ENCODE peak calls at places on chromosomes 5 and 9, in four cellular contexts. One of them, this sample, is unnamed.

GRCh38 chr5:958701-959571 is 49.7 kb upstream of the NKD2 start:
- DNase-seq in neuronal stem cell: no peak
- DNase-seq in IMR-90: peak; percentile 54
- DNase-seq in H1: no peak
- DNase-seq in this sample: no peak

GRCh38 chr5:88861213-88861612 is 21.8 kb downstream of the MEF2C start:
- DNase-seq in H1: no peak
- DNase-seq in neuronal stem cell: no peak
- DNase-seq in IMR-90: no peak
- DNase-seq in this sample: no peak

GRCh38 chr5:54902817-54903473 is 82.4 kb downstream of the ESM1 start:
- DNase-seq in neuronal stem cell: no peak
- DNase-seq in H1: no peak
- DNase-seq in IMR-90: peak; percentile 41
- DNase-seq in this sample: no peak

GRCh38 chr5:9851458-9851857 is 221.3 kb upstream of the TAS2R1 start:
- DNase-seq in neuronal stem cell: no peak
- DNase-seq in IMR-90: peak; percentile 96
- DNase-seq in H1: no peak
- DNase-seq in this sample: no peak

GRCh38 chr9:77953590-77953989 is 78.0 kb downstream of the GNAQ start:
- DNase-seq in neuronal stem cell: no peak
- DNase-seq in IMR-90: no peak
- DNase-seq in H1: no peak
- DNase-seq in this sample: no peak

GRCh38 chr9:107971241-107971640 is 481.7 kb upstream of the KLF4 start:
- DNase-seq in H1: no peak
- DNase-seq in IMR-90: no peak
- DNase-seq in neuronal stem cell: no peak
- DNase-seq in this sample: peak; percentile 3

GRCh38 chr9:128047231-128047630 is 19.9 kb downstream of the NAIF1 start:
- DNase-seq in H1: no peak
- DNase-seq in neuronal stem cell: no peak
- DNase-seq in IMR-90: no peak
- DNase-seq in this sample: no peak

GRCh38 chr9:127802576-127803443 is at the start of gene FPGS:
- DNase-seq in IMR-90: peak; percentile 85
- DNase-seq in H1: peak; percentile 65
- DNase-seq in neuronal stem cell: peak; percentile 82
- DNase-seq in this sample: peak; percentile 96

GRCh38 chr5:173412566-173412965 is 84.4 kb upstream of the STC2 start:
- DNase-seq in IMR-90: peak; percentile 66
- DNase-seq in neuronal stem cell: no peak
- DNase-seq in H1: no peak
- DNase-seq in this sample: peak; percentile 9

GRCh38 chr9:20022410-20022809 is 233.6 kb upstream of the SLC24A2 start:
- DNase-seq in neuronal stem cell: no peak
- DNase-seq in IMR-90: peak; percentile 62
- DNase-seq in H1: no peak
- DNase-seq in this sample: no peak

GRCh38 chr5:180352116-180352975 is 790 bp downstream of the GFPT2 start:
- DNase-seq in H1: no peak
- DNase-seq in neuronal stem cell: peak; percentile 47
- DNase-seq in IMR-90: no peak
- DNase-seq in this sample: peak; percentile 61

GRCh38 chr5:59317023-59317771 is 576.3 kb downstream of the PDE4D start:
- DNase-seq in IMR-90: peak; percentile 23
- DNase-seq in H1: no peak
- DNase-seq in neuronal stem cell: no peak
- DNase-seq in this sample: peak; percentile 37

GRCh38 chr5:72231989-72232703 is 87.9 kb downstream of the MRPS27 start:
- DNase-seq in H1: no peak
- DNase-seq in IMR-90: no peak
- DNase-seq in neuronal stem cell: no peak
- DNase-seq in this sample: no peak

GRCh38 chr9:4298255-4299005 is 1.4 kb downstream of the GLIS3 start:
- DNase-seq in H1: no peak
- DNase-seq in neuronal stem cell: no peak
- DNase-seq in IMR-90: peak; percentile 27
- DNase-seq in this sample: peak; percentile 82

GRCh38 chr9:69762527-69762926 is 2.7 kb upstream of the PTAR1 start:
- DNase-seq in neuronal stem cell: no peak
- DNase-seq in IMR-90: peak; percentile 48
- DNase-seq in H1: no peak
- DNase-seq in this sample: no peak

GRCh38 chr5:10689391-10690081 is 71.5 kb downstream of the DAP start:
- DNase-seq in H1: no peak
- DNase-seq in IMR-90: peak; percentile 46
- DNase-seq in neuronal stem cell: peak; percentile 33
- DNase-seq in this sample: peak; percentile 92

GRCh38 chr9:124941689-124942561 is 1.0 kb upstream of the GOLGA1 start:
- DNase-seq in IMR-90: peak; percentile 58
- DNase-seq in neuronal stem cell: no peak
- DNase-seq in H1: no peak
- DNase-seq in this sample: peak; percentile 63

GRCh38 chr9:124940894-124941688 is at the start of gene GOLGA1:
- DNase-seq in neuronal stem cell: peak; percentile 94
- DNase-seq in IMR-90: peak; percentile 93
- DNase-seq in H1: peak; percentile 84
- DNase-seq in this sample: peak; percentile 97

GRCh38 chr9:124939944-124940343 is 939 bp downstream of the GOLGA1 start:
- DNase-seq in IMR-90: no peak
- DNase-seq in neuronal stem cell: no peak
- DNase-seq in H1: no peak
- DNase-seq in this sample: no peak

GRCh38 chr9:124946167-124946566 is 5.3 kb upstream of the GOLGA1 start:
- DNase-seq in IMR-90: no peak
- DNase-seq in neuronal stem cell: no peak
- DNase-seq in H1: no peak
- DNase-seq in this sample: no peak

GRCh38 chr9:124940521-124940893 is 376 bp downstream of the GOLGA1 start:
- DNase-seq in IMR-90: no peak
- DNase-seq in neuronal stem cell: no peak
- DNase-seq in H1: no peak
- DNase-seq in this sample: no peak
- H3K4ac ChIP-seq in IMR-90: peak overlapping the region; percentile 96
- H3K4ac ChIP-seq in neuronal stem cell: no peak overlapping the region
- H3K4ac ChIP-seq in H1: no peak overlapping the region
- H3K4ac ChIP-seq in this sample: no peak overlapping the region

DNA sequence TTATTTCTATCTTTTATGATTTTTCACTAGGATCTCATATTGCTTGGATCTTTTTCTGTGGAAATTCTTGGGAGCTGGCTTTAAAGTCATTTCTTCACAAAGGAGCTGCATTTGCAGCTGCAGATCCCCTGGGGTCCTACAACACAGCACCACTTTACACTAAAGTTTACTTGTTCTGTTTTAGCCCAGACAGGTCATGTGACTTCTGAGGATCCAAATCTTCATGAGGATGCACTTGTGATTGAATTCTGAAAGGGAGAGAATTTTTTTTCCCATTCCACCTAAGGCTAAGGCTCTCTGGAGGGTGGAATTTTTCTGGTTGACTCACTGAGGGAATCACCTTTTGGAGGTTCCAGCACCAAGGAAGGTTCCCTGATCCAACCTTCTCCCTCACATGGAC is 43.4 kb downstream of the ACOT12 start:
- DNase-seq in neuronal stem cell: no peak
- DNase-seq in H1: no peak
- DNase-seq in IMR-90: no peak
- DNase-seq in this sample: no peak
- H3K4ac ChIP-seq in neuronal stem cell: no peak overlapping the region
- H3K4ac ChIP-seq in H1: no peak overlapping the region
- H3K4ac ChIP-seq in IMR-90: no peak overlapping the region
- H3K4ac ChIP-seq in this sample: no peak overlapping the region

DNA sequence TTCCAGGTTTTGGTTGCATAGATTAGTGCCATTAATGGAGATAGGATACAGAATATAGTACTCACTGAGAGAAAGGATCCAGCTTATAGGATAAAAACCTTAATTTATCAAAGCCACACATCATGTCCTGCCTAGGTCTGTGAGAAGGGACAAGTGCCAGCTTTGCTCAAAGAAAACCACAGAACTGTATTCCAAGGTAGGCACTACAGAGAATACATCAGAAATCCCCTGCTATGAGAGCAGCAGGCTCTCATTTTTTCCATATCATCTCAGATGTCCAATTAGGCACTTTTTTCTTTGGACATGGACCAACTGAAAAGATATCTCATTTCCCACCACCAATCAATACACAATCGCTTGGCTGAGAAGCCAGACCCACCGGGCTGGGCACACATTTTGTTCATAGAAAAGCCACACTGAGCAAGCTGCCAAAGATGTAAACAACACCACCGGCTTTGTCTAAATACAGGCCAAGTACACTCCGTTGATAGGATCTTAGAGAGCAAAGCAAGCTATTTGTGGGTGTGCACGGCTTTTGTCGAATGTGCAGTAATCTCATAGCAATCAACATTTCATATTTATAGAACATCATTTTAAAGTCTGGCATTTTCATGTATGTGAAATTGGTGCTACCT is 25.9 kb downstream of the STOM start:
- DNase-seq in neuronal stem cell: no peak
- DNase-seq in IMR-90: no peak
- DNase-seq in H1: no peak
- DNase-seq in this sample: no peak
- H3K4ac ChIP-seq in neuronal stem cell: no peak overlapping the region
- H3K4ac ChIP-seq in IMR-90: peak overlapping the region; percentile 31
- H3K4ac ChIP-seq in H1: no peak overlapping the region
- H3K4ac ChIP-seq in this sample: no peak overlapping the region

DNA sequence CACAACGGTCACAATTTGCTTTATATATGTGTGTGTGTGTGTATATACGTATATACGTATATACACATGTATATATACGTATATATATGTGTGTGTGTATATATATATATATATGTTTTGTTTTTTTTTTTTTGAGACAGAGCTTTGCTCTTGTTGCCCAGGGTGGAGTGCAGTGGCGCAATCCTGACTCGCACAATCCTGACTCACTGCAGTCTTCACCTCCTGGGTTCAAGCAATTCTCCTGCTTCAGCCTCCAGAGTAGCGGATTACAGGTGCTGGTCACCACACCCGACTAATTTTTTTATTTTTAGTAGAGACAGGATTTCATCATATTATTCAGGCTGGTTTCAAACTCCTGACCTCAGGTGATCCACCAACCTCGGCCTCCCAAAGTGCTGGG is 3.1 kb downstream of the RNF38 start:
- DNase-seq in H1: no peak
- DNase-seq in IMR-90: no peak
- DNase-seq in neuronal stem cell: no peak
- DNase-seq in this sample: no peak
- H3K4ac ChIP-seq in H1: no peak overlapping the region
- H3K4ac ChIP-seq in IMR-90: no peak overlapping the region
- H3K4ac ChIP-seq in neuronal stem cell: no peak overlapping the region
- H3K4ac ChIP-seq in this sample: no peak overlapping the region

DNA sequence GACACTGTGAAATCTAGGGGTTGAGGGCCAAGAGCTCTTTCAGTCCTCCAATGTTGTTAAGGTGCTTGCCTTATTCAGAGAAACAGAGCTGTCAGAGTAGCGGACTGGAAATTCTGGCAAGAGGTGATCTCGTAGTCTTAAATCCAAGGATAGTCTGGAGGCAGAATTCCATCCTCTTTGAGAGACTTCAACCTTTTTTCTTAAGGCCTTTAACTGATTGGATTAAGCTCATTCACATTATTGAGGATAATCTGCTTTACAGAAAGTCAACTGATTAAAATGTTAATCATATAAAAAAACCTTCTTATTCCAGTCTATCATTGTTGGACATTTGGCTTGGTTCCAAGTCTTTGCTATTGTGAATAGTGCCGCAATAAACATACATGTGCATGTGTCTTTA is 243.1 kb upstream of the COX7C start:
- DNase-seq in IMR-90: no peak
- DNase-seq in H1: no peak
- DNase-seq in neuronal stem cell: no peak
- DNase-seq in this sample: no peak
- H3K4ac ChIP-seq in IMR-90: no peak overlapping the region
- H3K4ac ChIP-seq in H1: no peak overlapping the region
- H3K4ac ChIP-seq in neuronal stem cell: no peak overlapping the region
- H3K4ac ChIP-seq in this sample: no peak overlapping the region

GRCh38 chr5:140977003-140977402 is 10.7 kb downstream of the PCDHAC2 start:
- DNase-seq in neuronal stem cell: no peak
- DNase-seq in H1: no peak
- DNase-seq in IMR-90: no peak
- DNase-seq in this sample: no peak

GRCh38 chr5:140986117-140986521 is 19.8 kb downstream of the PCDHAC2 start:
- DNase-seq in H1: no peak
- DNase-seq in neuronal stem cell: peak; percentile 88
- DNase-seq in IMR-90: no peak
- DNase-seq in this sample: peak; percentile 94

GRCh38 chr5:140978260-140978659 is 12.0 kb downstream of the PCDHAC2 start:
- DNase-seq in neuronal stem cell: no peak
- DNase-seq in H1: no peak
- DNase-seq in IMR-90: no peak
- DNase-seq in this sample: no peak

GRCh38 chr5:140978987-140979386 is 12.7 kb downstream of the PCDHAC2 start:
- DNase-seq in IMR-90: no peak
- DNase-seq in H1: no peak
- DNase-seq in neuronal stem cell: no peak
- DNase-seq in this sample: no peak

DNA sequence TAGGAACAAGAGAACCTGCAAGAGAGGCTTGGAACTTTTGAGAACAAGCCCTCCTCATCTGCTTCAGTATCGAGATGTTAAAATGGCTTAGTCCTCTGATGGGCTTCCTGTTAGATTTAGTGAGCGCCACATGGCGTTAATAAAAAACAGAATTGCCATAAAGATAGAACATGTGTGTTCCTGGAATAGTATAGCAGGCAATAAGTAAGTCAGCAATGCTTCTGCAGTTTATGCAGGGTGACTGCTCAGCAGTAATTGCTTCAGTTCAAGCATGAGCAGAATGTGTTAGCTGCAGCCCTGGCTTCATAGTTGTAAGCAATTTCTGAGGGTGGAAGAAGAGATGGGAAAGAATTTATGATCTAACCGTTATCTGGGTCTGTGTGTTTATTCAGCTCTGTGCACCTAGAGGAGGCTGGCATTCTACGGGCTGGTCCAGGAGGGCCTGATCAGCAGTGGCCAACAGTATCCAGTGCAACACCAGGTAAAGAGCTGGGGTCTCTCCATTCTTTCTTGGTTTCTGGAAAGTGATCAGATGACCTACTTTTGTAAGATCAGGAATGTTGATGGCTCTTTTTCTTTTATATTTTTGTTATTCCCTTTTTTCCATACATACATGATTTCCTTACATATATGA is 15.9 kb downstream of the PCDHAC2 start:
- DNase-seq in IMR-90: no peak
- DNase-seq in H1: no peak
- DNase-seq in neuronal stem cell: no peak
- DNase-seq in this sample: no peak
- H3K4ac ChIP-seq in IMR-90: no peak overlapping the region
- H3K4ac ChIP-seq in H1: no peak overlapping the region
- H3K4ac ChIP-seq in neuronal stem cell: no peak overlapping the region
- H3K4ac ChIP-seq in this sample: no peak overlapping the region